ENCODE peak calls at places on chromosome 5, in nine cellular contexts. One of them, this sample, is unnamed.
A peak's percentile ranks its signal among the peaks of the same experiment; 100 is the strongest.

GRCh38 chr5:136754216-136754615 is 388.9 kb upstream of the TRPC7 start:
- DNase-seq in stimulated activated CD8-positive, alpha-beta memory T cell treated with anti-CD3 and anti-CD28 coated beads, Interleukin-4, amount 100 ng/mL, for 24 hours: no peak
- DNase-seq in hypothalamus: peak; percentile 26
- DNase-seq in RWPE1: no peak
- DNase-seq in stimulated activated naive CD8-positive, alpha-beta T cell treated with anti-CD3 and anti-CD28 coated beads, Interleukin-15, Interleukin-2, amounts not matched to agents 100 U/mL and 50 U/mL, for 24 hours: no peak
- DNase-seq in NCI-H146: no peak
- DNase-seq in SK-N-DZ: no peak
- DNase-seq in T-helper 2 cell: no peak
- DNase-seq in gastrocnemius medialis: no peak
- DNase-seq in this sample: peak; percentile 62

GRCh38 chr5:27473300-27474053 is 435.1 kb upstream of the CDH9 start:
- DNase-seq in stimulated activated CD8-positive, alpha-beta memory T cell treated with anti-CD3 and anti-CD28 coated beads, Interleukin-4, amount 100 ng/mL, for 24 hours: no peak
- DNase-seq in hypothalamus: no peak
- DNase-seq in RWPE1: no peak
- DNase-seq in stimulated activated naive CD8-positive, alpha-beta T cell treated with anti-CD3 and anti-CD28 coated beads, Interleukin-15, Interleukin-2, amounts not matched to agents 100 U/mL and 50 U/mL, for 24 hours: no peak
- DNase-seq in NCI-H146: no peak
- DNase-seq in SK-N-DZ: peak; percentile 22
- DNase-seq in T-helper 2 cell: no peak
- DNase-seq in gastrocnemius medialis: no peak
- DNase-seq in this sample: no peak

GRCh38 chr5:61304611-61305369 is 27.3 kb upstream of the ZSWIM6 start:
- DNase-seq in stimulated activated CD8-positive, alpha-beta memory T cell treated with anti-CD3 and anti-CD28 coated beads, Interleukin-4, amount 100 ng/mL, for 24 hours: no peak
- DNase-seq in hypothalamus: no peak
- DNase-seq in RWPE1: peak; percentile 94
- DNase-seq in stimulated activated naive CD8-positive, alpha-beta T cell treated with anti-CD3 and anti-CD28 coated beads, Interleukin-15, Interleukin-2, amounts not matched to agents 100 U/mL and 50 U/mL, for 24 hours: no peak
- DNase-seq in NCI-H146: peak; percentile 85
- DNase-seq in SK-N-DZ: no peak
- DNase-seq in T-helper 2 cell: no peak
- DNase-seq in gastrocnemius medialis: no peak
- DNase-seq in this sample: no peak

GRCh38 chr5:74021090-74021489 is 395.1 kb downstream of the ARHGEF28 start:
- DNase-seq in stimulated activated CD8-positive, alpha-beta memory T cell treated with anti-CD3 and anti-CD28 coated beads, Interleukin-4, amount 100 ng/mL, for 24 hours: no peak
- DNase-seq in hypothalamus: no peak
- DNase-seq in RWPE1: no peak
- DNase-seq in stimulated activated naive CD8-positive, alpha-beta T cell treated with anti-CD3 and anti-CD28 coated beads, Interleukin-15, Interleukin-2, amounts not matched to agents 100 U/mL and 50 U/mL, for 24 hours: no peak
- DNase-seq in NCI-H146: no peak
- DNase-seq in SK-N-DZ: no peak
- DNase-seq in T-helper 2 cell: no peak
- DNase-seq in gastrocnemius medialis: no peak
- DNase-seq in this sample: no peak

GRCh38 chr5:133820516-133820915 is 147.9 kb downstream of the C5orf15 start:
- DNase-seq in stimulated activated CD8-positive, alpha-beta memory T cell treated with anti-CD3 and anti-CD28 coated beads, Interleukin-4, amount 100 ng/mL, for 24 hours: no peak
- DNase-seq in hypothalamus: no peak
- DNase-seq in RWPE1: no peak
- DNase-seq in stimulated activated naive CD8-positive, alpha-beta T cell treated with anti-CD3 and anti-CD28 coated beads, Interleukin-15, Interleukin-2, amounts not matched to agents 100 U/mL and 50 U/mL, for 24 hours: no peak
- DNase-seq in NCI-H146: no peak
- DNase-seq in SK-N-DZ: no peak
- DNase-seq in T-helper 2 cell: no peak
- DNase-seq in gastrocnemius medialis: peak; percentile 64
- DNase-seq in this sample: no peak

GRCh38 chr5:140225396-140225795 is 50.4 kb downstream of the CYSTM1 start:
- DNase-seq in stimulated activated CD8-positive, alpha-beta memory T cell treated with anti-CD3 and anti-CD28 coated beads, Interleukin-4, amount 100 ng/mL, for 24 hours: no peak
- DNase-seq in hypothalamus: no peak
- DNase-seq in RWPE1: no peak
- DNase-seq in stimulated activated naive CD8-positive, alpha-beta T cell treated with anti-CD3 and anti-CD28 coated beads, Interleukin-15, Interleukin-2, amounts not matched to agents 100 U/mL and 50 U/mL, for 24 hours: no peak
- DNase-seq in NCI-H146: no peak
- DNase-seq in SK-N-DZ: no peak
- DNase-seq in T-helper 2 cell: no peak
- DNase-seq in gastrocnemius medialis: no peak
- DNase-seq in this sample: no peak

GRCh38 chr5:55154893-55155292 is 5.1 kb upstream of the GPX8 start:
- DNase-seq in stimulated activated CD8-positive, alpha-beta memory T cell treated with anti-CD3 and anti-CD28 coated beads, Interleukin-4, amount 100 ng/mL, for 24 hours: no peak
- DNase-seq in hypothalamus: no peak
- DNase-seq in RWPE1: peak; percentile 42
- DNase-seq in stimulated activated naive CD8-positive, alpha-beta T cell treated with anti-CD3 and anti-CD28 coated beads, Interleukin-15, Interleukin-2, amounts not matched to agents 100 U/mL and 50 U/mL, for 24 hours: no peak
- DNase-seq in NCI-H146: no peak
- DNase-seq in SK-N-DZ: no peak
- DNase-seq in T-helper 2 cell: no peak
- DNase-seq in gastrocnemius medialis: no peak
- DNase-seq in this sample: no peak

GRCh38 chr5:120405291-120405864 is 58.7 kb upstream of the PRR16 start:
- DNase-seq in stimulated activated CD8-positive, alpha-beta memory T cell treated with anti-CD3 and anti-CD28 coated beads, Interleukin-4, amount 100 ng/mL, for 24 hours: no peak
- DNase-seq in hypothalamus: no peak
- DNase-seq in RWPE1: peak; percentile 55
- DNase-seq in stimulated activated naive CD8-positive, alpha-beta T cell treated with anti-CD3 and anti-CD28 coated beads, Interleukin-15, Interleukin-2, amounts not matched to agents 100 U/mL and 50 U/mL, for 24 hours: no peak
- DNase-seq in NCI-H146: no peak
- DNase-seq in SK-N-DZ: no peak
- DNase-seq in T-helper 2 cell: no peak
- DNase-seq in gastrocnemius medialis: no peak
- DNase-seq in this sample: no peak

GRCh38 chr5:75611324-75612210 is at the start of gene ANKDD1B:
- DNase-seq in stimulated activated CD8-positive, alpha-beta memory T cell treated with anti-CD3 and anti-CD28 coated beads, Interleukin-4, amount 100 ng/mL, for 24 hours: no peak
- DNase-seq in hypothalamus: no peak
- DNase-seq in RWPE1: peak; percentile 46
- DNase-seq in stimulated activated naive CD8-positive, alpha-beta T cell treated with anti-CD3 and anti-CD28 coated beads, Interleukin-15, Interleukin-2, amounts not matched to agents 100 U/mL and 50 U/mL, for 24 hours: no peak
- DNase-seq in NCI-H146: no peak
- DNase-seq in SK-N-DZ: no peak
- DNase-seq in T-helper 2 cell: no peak
- DNase-seq in gastrocnemius medialis: no peak
- DNase-seq in this sample: no peak

GRCh38 chr5:159091051-159091450 is 8.7 kb downstream of the EBF1 start:
- DNase-seq in stimulated activated CD8-positive, alpha-beta memory T cell treated with anti-CD3 and anti-CD28 coated beads, Interleukin-4, amount 100 ng/mL, for 24 hours: no peak
- DNase-seq in hypothalamus: no peak
- DNase-seq in RWPE1: no peak
- DNase-seq in stimulated activated naive CD8-positive, alpha-beta T cell treated with anti-CD3 and anti-CD28 coated beads, Interleukin-15, Interleukin-2, amounts not matched to agents 100 U/mL and 50 U/mL, for 24 hours: no peak
- DNase-seq in NCI-H146: no peak
- DNase-seq in SK-N-DZ: no peak
- DNase-seq in T-helper 2 cell: no peak
- DNase-seq in gastrocnemius medialis: no peak
- DNase-seq in this sample: no peak

GRCh38 chr5:142527664-142528295 is 158.1 kb downstream of the FGF1 start:
- DNase-seq in stimulated activated CD8-positive, alpha-beta memory T cell treated with anti-CD3 and anti-CD28 coated beads, Interleukin-4, amount 100 ng/mL, for 24 hours: no peak
- DNase-seq in hypothalamus: no peak
- DNase-seq in RWPE1: no peak
- DNase-seq in stimulated activated naive CD8-positive, alpha-beta T cell treated with anti-CD3 and anti-CD28 coated beads, Interleukin-15, Interleukin-2, amounts not matched to agents 100 U/mL and 50 U/mL, for 24 hours: no peak
- DNase-seq in NCI-H146: no peak
- DNase-seq in SK-N-DZ: no peak
- DNase-seq in T-helper 2 cell: no peak
- DNase-seq in gastrocnemius medialis: no peak
- DNase-seq in this sample: no peak

This sample was measured in midbrain.